ENCODE peak calls at places on chromosomes 13 and 19, in ten cellular contexts. One of them, this sample, is unnamed.

GRCh38 chr19:7540761-7541480 is 5.4 kb downstream of the PNPLA6 start:
- DNase-seq in T-cell: no peak
- DNase-seq in substantia nigra: no peak
- DNase-seq in activated CD4-positive, CD25-positive, alpha-beta regulatory T cell treated with anti-CD3 and anti-CD28 coated beads, Interleukin-2, amount 50 U/mL, for 72 hours: no peak
- DNase-seq in stimulated activated CD4-positive, alpha-beta T cell treated with anti-CD3 and anti-CD28 coated beads, TNF-alpha, amount 100 ng/mL, for 24 hours: no peak
- DNase-seq in ecto neural progenitor cell: peak
- DNase-seq in psoas muscle: no peak
- DNase-seq in left ventricle myocardium inferior: no peak
- DNase-seq in stomach: no peak
- DNase-seq in pons: no peak
- DNase-seq in this sample: peak

GRCh38 chr19:48637449-48637947 is 319 bp upstream of the DBP start:
- DNase-seq in activated CD4-positive, CD25-positive, alpha-beta regulatory T cell treated with anti-CD3 and anti-CD28 coated beads, Interleukin-2, amount 50 U/mL, for 72 hours: peak
- DNase-seq in pons: peak
- DNase-seq in left ventricle myocardium inferior: peak
- DNase-seq in T-cell: peak
- DNase-seq in stomach: peak
- DNase-seq in substantia nigra: peak
- DNase-seq in ecto neural progenitor cell: peak
- DNase-seq in psoas muscle: peak
- DNase-seq in stimulated activated CD4-positive, alpha-beta T cell treated with anti-CD3 and anti-CD28 coated beads, TNF-alpha, amount 100 ng/mL, for 24 hours: peak
- DNase-seq in this sample: peak

GRCh38 chr19:10390652-10391286 is 10.4 kb upstream of the TYK2 start:
- DNase-seq in substantia nigra: peak
- DNase-seq in stimulated activated CD4-positive, alpha-beta T cell treated with anti-CD3 and anti-CD28 coated beads, TNF-alpha, amount 100 ng/mL, for 24 hours: peak
- DNase-seq in activated CD4-positive, CD25-positive, alpha-beta regulatory T cell treated with anti-CD3 and anti-CD28 coated beads, Interleukin-2, amount 50 U/mL, for 72 hours: peak
- DNase-seq in left ventricle myocardium inferior: peak
- DNase-seq in ecto neural progenitor cell: peak
- DNase-seq in stomach: peak
- DNase-seq in pons: peak
- DNase-seq in psoas muscle: peak
- DNase-seq in T-cell: peak
- DNase-seq in this sample: no peak

GRCh38 chr13:61128850-61129645 is 286.6 kb downstream of the PCDH20 start:
- DNase-seq in activated CD4-positive, CD25-positive, alpha-beta regulatory T cell treated with anti-CD3 and anti-CD28 coated beads, Interleukin-2, amount 50 U/mL, for 72 hours: no peak
- DNase-seq in stomach: no peak
- DNase-seq in ecto neural progenitor cell: no peak
- DNase-seq in left ventricle myocardium inferior: no peak
- DNase-seq in T-cell: no peak
- DNase-seq in psoas muscle: no peak
- DNase-seq in stimulated activated CD4-positive, alpha-beta T cell treated with anti-CD3 and anti-CD28 coated beads, TNF-alpha, amount 100 ng/mL, for 24 hours: no peak
- DNase-seq in pons: peak
- DNase-seq in substantia nigra: no peak
- DNase-seq in this sample: no peak

GRCh38 chr19:391726-392374 is 17.1 kb downstream of the C2CD4C start:
- DNase-seq in ecto neural progenitor cell: no peak
- DNase-seq in stomach: no peak
- DNase-seq in T-cell: no peak
- DNase-seq in left ventricle myocardium inferior: no peak
- DNase-seq in stimulated activated CD4-positive, alpha-beta T cell treated with anti-CD3 and anti-CD28 coated beads, TNF-alpha, amount 100 ng/mL, for 24 hours: no peak
- DNase-seq in substantia nigra: no peak
- DNase-seq in activated CD4-positive, CD25-positive, alpha-beta regulatory T cell treated with anti-CD3 and anti-CD28 coated beads, Interleukin-2, amount 50 U/mL, for 72 hours: no peak
- DNase-seq in psoas muscle: no peak
- DNase-seq in pons: no peak
- DNase-seq in this sample: no peak

GRCh38 chr19:7194566-7194965 is 99.6 kb downstream of the INSR start:
- DNase-seq in T-cell: no peak
- DNase-seq in psoas muscle: no peak
- DNase-seq in substantia nigra: no peak
- DNase-seq in left ventricle myocardium inferior: no peak
- DNase-seq in ecto neural progenitor cell: no peak
- DNase-seq in stomach: no peak
- DNase-seq in pons: no peak
- DNase-seq in activated CD4-positive, CD25-positive, alpha-beta regulatory T cell treated with anti-CD3 and anti-CD28 coated beads, Interleukin-2, amount 50 U/mL, for 72 hours: no peak
- DNase-seq in stimulated activated CD4-positive, alpha-beta T cell treated with anti-CD3 and anti-CD28 coated beads, TNF-alpha, amount 100 ng/mL, for 24 hours: no peak
- DNase-seq in this sample: no peak

GRCh38 chr13:46170687-46171086 is 11.3 kb downstream of the LCP1 start:
- DNase-seq in stimulated activated CD4-positive, alpha-beta T cell treated with anti-CD3 and anti-CD28 coated beads, TNF-alpha, amount 100 ng/mL, for 24 hours: no peak
- DNase-seq in substantia nigra: no peak
- DNase-seq in left ventricle myocardium inferior: no peak
- DNase-seq in psoas muscle: no peak
- DNase-seq in stomach: no peak
- DNase-seq in activated CD4-positive, CD25-positive, alpha-beta regulatory T cell treated with anti-CD3 and anti-CD28 coated beads, Interleukin-2, amount 50 U/mL, for 72 hours: no peak
- DNase-seq in ecto neural progenitor cell: no peak
- DNase-seq in T-cell: no peak
- DNase-seq in pons: peak
- DNase-seq in this sample: no peak

GRCh38 chr19:19342086-19343015 is 21.7 kb downstream of the MAU2 start:
- DNase-seq in activated CD4-positive, CD25-positive, alpha-beta regulatory T cell treated with anti-CD3 and anti-CD28 coated beads, Interleukin-2, amount 50 U/mL, for 72 hours: no peak
- DNase-seq in substantia nigra: peak
- DNase-seq in stimulated activated CD4-positive, alpha-beta T cell treated with anti-CD3 and anti-CD28 coated beads, TNF-alpha, amount 100 ng/mL, for 24 hours: no peak
- DNase-seq in left ventricle myocardium inferior: peak
- DNase-seq in pons: no peak
- DNase-seq in stomach: peak
- DNase-seq in psoas muscle: peak
- DNase-seq in T-cell: no peak
- DNase-seq in ecto neural progenitor cell: peak
- DNase-seq in this sample: peak

This sample was measured in osteocyte.